ENCODE peak calls at places on chromosome 18, in four cellular contexts. L is aorta, K is HCT116, B is sigmoid colon. X is an unnamed sample.

GRCh38 chr18:8260847-8261246 is 348.4 kb upstream of the RAB12 start:
- DNase-seq in L (no peak), B (no peak), K (no peak), X (no peak)

GRCh38 chr18:33184918-33185317 is 255.6 kb downstream of the CCDC178 start:
- DNase-seq in K (no peak), B (no peak), L (no peak), X (no peak)

GRCh38 chr18:24064701-24065100 is 50.1 kb downstream of the TTC39C start:
- DNase-seq in K (no peak), B (no peak), L (no peak), X (no peak)

GRCh38 chr18:43935051-43935412 is 657.7 kb upstream of the SYT4 start:
- DNase-seq in L (no peak), K (no peak), B (no peak), X (no peak)

GRCh38 chr18:11259421-11259820 is 110.1 kb upstream of the PIEZO2 start:
- DNase-seq in L (peak), B (peak), K (no peak), X (no peak)

GRCh38 chr18:38421016-38421415 is 855.4 kb upstream of the CELF4 start:
- DNase-seq in B (no peak), L (no peak), K (no peak), X (no peak)

GRCh38 chr18:5158587-5158986 is 38.5 kb downstream of the AKAIN1 start:
- DNase-seq in K (no peak), B (no peak), L (no peak), X (no peak)

GRCh38 chr18:56901919-56902318 is 245.0 kb upstream of the BOD1L2 start:
- DNase-seq in B (no peak), K (no peak), L (no peak), X (no peak)

GRCh38 chr18:75207298-75208054 is 1.5 kb downstream of the PTGR3 start:
- DNase-seq in B (no peak), L (no peak), K (no peak), X (no peak)

GRCh38 chr18:43887491-43887890 is 610.2 kb upstream of the SYT4 start:
- DNase-seq in K (no peak), L (no peak), B (no peak), X (no peak)

GRCh38 chr18:55422456-55423185 is 165.4 kb downstream of the TCF4 start:
- DNase-seq in K (no peak), L (peak), B (peak), X (no peak)

GRCh38 chr18:21257383-21257782 is 15.4 kb downstream of the GREB1L start:
- DNase-seq in K (no peak), L (no peak), B (no peak), X (no peak)

GRCh38 chr18:37282386-37283037 is 283.1 kb downstream of the CELF4 start:
- DNase-seq in B (no peak), K (no peak), L (no peak), X (no peak)

GRCh38 chr18:54238181-54238936 is 13.9 kb upstream of the MBD2 start:
- DNase-seq in B (no peak), K (no peak), L (no peak), X (no peak)

GRCh38 chr18:9612215-9612830 is 2.0 kb downstream of the PPP4R1 start:
- DNase-seq in K (peak), B (no peak), L (no peak), X (no peak)

GRCh38 chr18:53909668-53910067 is 314.8 kb downstream of the MBD2 start:
- DNase-seq in L (no peak), K (peak), B (no peak), X (peak)

GRCh38 chr18:47397671-47398319 is 146.3 kb upstream of the SKOR2 start:
- DNase-seq in B (no peak), K (peak), L (no peak), X (no peak)

GRCh38 chr18:24197412-24197811 is 58.5 kb downstream of the CABYR start:
- DNase-seq in B (no peak), L (no peak), K (no peak), X (no peak)

GRCh38 chr18:21896732-21897336 is 156.2 kb downstream of the MIB1 start:
- DNase-seq in B (no peak), K (no peak), L (no peak), X (no peak)

GRCh38 chr18:70848329-70848728 is 559.5 kb downstream of the SOCS6 start:
- DNase-seq in L (no peak), K (no peak), B (no peak), X (no peak)

GRCh38 chr18:41134426-41134825 is 820.6 kb upstream of the PIK3C3 start:
- DNase-seq in K (no peak), L (no peak), B (no peak), X (no peak)

GRCh38 chr18:14962626-14963025 is 214.7 kb downstream of the ANKRD30B start:
- DNase-seq in K (no peak), B (no peak), L (no peak), X (no peak)

GRCh38 chr18:55439036-55439435 is 149.0 kb downstream of the TCF4 start:
- DNase-seq in L (no peak), B (no peak), K (no peak), X (no peak)

GRCh38 chr18:12886498-12887126 is 2.6 kb upstream of the PTPN2 start:
- DNase-seq in L (no peak), K (no peak), B (no peak), X (no peak)

GRCh38 chr18:10687161-10687925 is 161.5 kb downstream of the NAPG start:
- DNase-seq in B (no peak), K (no peak), L (no peak), X (peak)

GRCh38 chr18:22946841-22947240 is 13.7 kb downstream of the RBBP8 start:
- DNase-seq in B (no peak), L (no peak), K (no peak), X (no peak)

GRCh38 chr18:51890762-51891161 is 449.2 kb upstream of the DCC start:
- DNase-seq in L (no peak), B (no peak), K (no peak), X (no peak)

GRCh38 chr18:57908092-57908491 is 105.0 kb upstream of the ATP8B1 start:
- DNase-seq in L (no peak), B (no peak), K (no peak), X (no peak)

GRCh38 chr18:58520964-58521363 is 107.9 kb downstream of the ALPK2 start:
- DNase-seq in B (no peak), K (no peak), L (no peak), X (peak)

GRCh38 chr18:78242307-78242643 is 737.3 kb upstream of the SALL3 start:
- DNase-seq in B (peak), K (no peak), L (no peak), X (no peak)

GRCh38 chr18:79988925-79989361 is 580 bp upstream of the TXNL4A start:
- DNase-seq in L (peak), K (no peak), B (peak), X (peak)

GRCh38 chr18:70250781-70251180 is 38.1 kb upstream of the SOCS6 start:
- DNase-seq in L (no peak), K (no peak), B (no peak), X (no peak)

GRCh38 chr18:9696701-9697100 is 11.4 kb upstream of the RAB31 start:
- DNase-seq in K (no peak), B (peak), L (no peak), X (no peak)

GRCh38 chr18:29164020-29164706 is 987.2 kb upstream of the CDH2 start:
- DNase-seq in K (peak), L (no peak), B (no peak), X (peak)

GRCh38 chr18:36724591-36725001 is 104.2 kb downstream of the TPGS2 start:
- DNase-seq in K (no peak), B (no peak), L (peak), X (no peak)

GRCh38 chr18:13984080-13984479 is 68.7 kb upstream of the MC2R start:
- DNase-seq in L (no peak), B (no peak), K (no peak), X (no peak)

DNA sequence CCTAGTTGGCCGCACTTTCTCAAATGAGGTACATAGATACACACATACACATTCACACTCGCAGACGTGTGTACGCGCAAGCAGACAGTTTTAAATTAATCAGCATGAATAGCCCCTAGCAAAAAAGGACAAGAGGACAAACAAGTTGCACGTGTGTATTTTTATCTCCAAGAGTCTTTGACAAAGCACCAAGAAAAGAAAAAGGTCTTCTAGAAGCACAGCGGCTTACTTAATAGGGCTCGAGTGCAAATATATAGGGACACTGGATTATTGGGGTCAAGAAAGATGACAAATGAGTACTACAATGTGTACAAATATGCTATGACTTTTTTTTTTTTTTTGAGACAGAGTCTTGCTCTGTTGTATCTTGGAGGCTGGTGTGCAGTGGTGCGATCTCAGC is 1.7 kb upstream of the BCL2 start:
- DNase-seq in L (no peak), K (no peak), B (no peak), X (no peak)
- H3K4me3 ChIP-seq in L (no peak), K (no peak), B (no peak), X (no peak)

DNA sequence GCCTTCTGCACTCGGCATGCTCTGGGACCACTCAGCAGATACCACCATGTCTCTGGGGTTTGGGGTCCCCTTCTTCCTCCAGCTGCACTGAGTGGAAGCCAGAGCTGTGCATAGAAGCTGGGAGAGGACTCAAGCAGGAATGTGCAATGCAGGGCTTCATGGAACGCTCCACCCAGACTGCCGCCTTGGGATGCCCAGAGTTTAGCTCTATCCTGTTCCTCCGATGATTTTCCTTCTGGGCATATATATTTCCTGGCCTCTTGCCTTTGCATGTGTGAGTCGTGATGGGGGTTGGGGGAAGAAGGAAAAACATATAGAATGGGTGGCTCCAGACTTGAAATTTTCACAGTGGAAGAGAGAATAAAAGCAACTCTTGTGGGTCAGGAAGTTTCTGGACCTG is 197.5 kb downstream of the CTIF start:
- DNase-seq in K (no peak), L (no peak), B (no peak), X (no peak)
- H3K4me3 ChIP-seq in K (no peak), L (no peak), B (no peak), X (no peak)

GRCh38 chr18:49609416-49610284 is 47.8 kb downstream of the LIPG start:
- DNase-seq in K (peak), L (no peak), B (no peak), X (no peak)
- H3K4me3 ChIP-seq in K (no peak), L (no peak), B (no peak), X (no peak)

DNA sequence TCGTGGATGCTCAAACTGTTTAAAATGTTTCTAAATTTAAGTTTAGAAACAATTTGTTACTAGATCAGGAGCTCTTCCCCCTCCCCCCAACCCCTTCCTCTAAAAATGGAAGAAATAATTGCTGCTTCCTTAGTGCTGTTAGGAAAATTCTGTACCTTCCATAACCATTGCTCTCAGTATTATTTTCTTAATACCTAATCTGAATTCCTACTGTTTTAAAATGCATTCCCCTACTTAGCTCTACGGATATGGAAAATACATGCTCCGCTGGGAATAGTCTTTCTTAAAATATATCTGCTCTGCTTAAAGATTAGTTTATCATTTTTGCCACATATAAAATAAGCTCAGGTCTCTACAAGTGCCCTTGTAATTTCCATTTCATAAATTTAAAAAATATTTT is 215.2 kb downstream of the TGIF1 start:
- DNase-seq in L (no peak), B (no peak), K (no peak), X (no peak)
- H3K4me3 ChIP-seq in L (no peak), B (no peak), K (no peak), X (no peak)

GRCh38 chr18:74065366-74065765 is 82.3 kb downstream of the FBXO15 start:
- DNase-seq in K (no peak), B (no peak), L (no peak), X (no peak)

GRCh38 chr18:74066018-74066417 is 81.6 kb downstream of the FBXO15 start:
- DNase-seq in L (no peak), B (no peak), K (no peak), X (no peak)

GRCh38 chr18:74063023-74063422 is 84.6 kb downstream of the FBXO15 start:
- DNase-seq in L (no peak), B (no peak), K (no peak), X (no peak)

GRCh38 chr18:74063552-74063951 is 84.1 kb downstream of the FBXO15 start:
- DNase-seq in K (no peak), B (no peak), L (no peak), X (no peak)

GRCh38 chr18:74064510-74064909 is 83.1 kb downstream of the FBXO15 start:
- DNase-seq in K (no peak), L (no peak), B (no peak), X (no peak)
- H3K4me3 ChIP-seq in K (no peak), L (no peak), B (no peak), X (no peak)

DNA sequence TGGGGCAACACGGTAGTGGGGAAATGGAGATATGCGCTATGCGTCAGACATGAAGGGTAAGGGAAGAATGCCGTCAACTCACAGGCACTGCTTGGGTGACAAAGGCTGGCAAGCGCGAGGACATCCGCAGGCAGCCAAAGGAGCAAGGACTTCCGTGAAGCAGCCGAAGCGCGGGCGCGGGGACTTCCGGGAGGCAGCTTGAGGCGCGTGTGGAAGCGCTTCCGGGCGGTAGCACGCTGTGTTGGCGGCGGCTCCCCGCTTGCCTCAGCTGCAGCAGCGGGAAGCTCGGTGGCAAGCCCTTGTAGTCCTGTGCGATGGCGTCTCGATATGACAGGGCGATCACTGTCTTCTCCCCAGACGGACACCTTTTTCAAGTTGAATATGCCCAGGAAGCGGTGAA is at the start of gene PSMA8:
- DNase-seq in K (no peak), B (no peak), L (peak), X (no peak)
- H3K4me3 ChIP-seq in K (no peak), B (no peak), L (no peak), X (peak)

GRCh38 chr18:61596296-61596695 is 263.1 kb downstream of the CDH20 start:
- DNase-seq in B (no peak), K (no peak), L (no peak), X (no peak)
- H3K4me3 ChIP-seq in B (no peak), K (no peak), L (no peak), X (no peak)

DNA sequence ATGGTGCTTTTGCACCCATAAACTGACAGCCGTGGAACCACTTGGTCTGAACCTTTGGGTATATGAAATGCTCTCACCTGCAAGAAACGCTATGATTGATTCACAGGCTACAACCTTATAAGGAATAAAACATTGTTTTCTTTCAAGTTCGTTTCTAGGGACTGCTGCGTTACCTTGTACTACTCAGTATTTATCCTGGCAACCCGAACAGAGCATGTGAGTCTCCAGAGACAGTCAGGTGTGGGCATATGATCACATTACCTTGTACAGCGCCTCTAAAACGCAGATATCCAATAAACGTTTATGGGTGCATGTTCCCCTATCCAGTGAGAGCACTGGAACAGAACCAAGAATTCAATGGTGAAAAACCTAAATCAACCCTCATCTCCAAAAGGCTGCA is 1.7 kb downstream of the CCBE1 start:
- DNase-seq in K (no peak), B (no peak), L (no peak), X (no peak)
- H3K4me3 ChIP-seq in K (no peak), B (peak), L (no peak), X (peak)

DNA sequence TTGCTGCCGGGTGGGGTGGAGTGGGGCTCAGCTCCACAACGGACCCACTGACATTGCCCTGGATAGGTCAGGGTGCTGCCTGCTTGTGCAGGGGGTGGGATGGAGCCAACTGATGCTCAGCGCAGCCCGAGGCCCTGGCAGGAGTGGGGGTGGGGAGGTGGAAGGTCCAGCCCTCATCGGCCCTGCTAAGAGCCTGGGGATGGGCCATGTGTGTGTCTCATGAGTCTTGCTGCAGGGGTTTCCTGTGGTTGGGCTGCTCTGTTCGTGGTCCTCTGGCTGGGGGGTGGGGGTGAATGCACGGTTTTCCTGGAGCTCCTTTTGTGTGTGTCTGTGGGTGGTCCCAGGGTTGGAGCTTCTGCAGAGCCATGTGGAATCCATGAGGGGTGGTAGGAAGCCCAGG is 39.4 kb upstream of the GALR1 start:
- DNase-seq in B (no peak), K (no peak), L (no peak), X (no peak)
- H3K4me3 ChIP-seq in B (no peak), K (no peak), L (no peak), X (no peak)

DNA sequence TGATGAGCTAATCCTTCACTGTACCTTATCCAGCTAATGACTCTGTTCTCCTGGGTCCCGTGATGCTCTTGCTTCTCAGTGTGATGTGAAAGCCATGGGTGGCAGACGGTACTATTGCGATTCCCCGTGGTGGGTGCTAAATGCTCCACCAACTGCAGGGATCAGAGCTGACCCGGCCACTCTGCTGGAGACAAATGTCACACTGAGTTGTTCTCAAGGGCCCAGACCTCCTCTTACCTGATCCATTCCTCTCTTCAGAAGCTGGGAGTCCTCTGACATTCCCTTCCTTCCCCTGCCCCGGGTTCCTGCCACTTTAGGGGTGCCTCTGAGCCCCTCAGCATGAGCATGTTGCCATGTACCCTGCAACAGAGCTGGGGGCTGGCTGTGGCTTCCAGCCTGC is 105.1 kb downstream of the MAPK4 start:
- DNase-seq in K (no peak), L (no peak), B (no peak), X (no peak)
- H3K4me3 ChIP-seq in K (no peak), L (no peak), B (no peak), X (no peak)